ENCODE peak calls at places on chromosomes 2 and 18, in eight cellular contexts. One of them, this sample, is unnamed.

GRCh38 chr2:147632193-147632592 is 212.6 kb upstream of the ACVR2A start:
- DNase-seq in CD8-positive, alpha-beta T cell: no peak
- DNase-seq in WERI-Rb-1: no peak
- DNase-seq in transverse colon: no peak
- DNase-seq in cardiac muscle cell: no peak
- DNase-seq in mesendoderm: no peak
- DNase-seq in aorta: peak
- DNase-seq in lower lobe of right lung: no peak
- DNase-seq in this sample: no peak

GRCh38 chr2:172273910-172274571 is 153.3 kb upstream of the ITGA6 start:
- DNase-seq in CD8-positive, alpha-beta T cell: no peak
- DNase-seq in WERI-Rb-1: no peak
- DNase-seq in transverse colon: no peak
- DNase-seq in cardiac muscle cell: no peak
- DNase-seq in mesendoderm: no peak
- DNase-seq in aorta: no peak
- DNase-seq in lower lobe of right lung: no peak
- DNase-seq in this sample: no peak

GRCh38 chr2:16652296-16653082 is 13.1 kb downstream of the CYRIA start:
- DNase-seq in CD8-positive, alpha-beta T cell: no peak
- DNase-seq in WERI-Rb-1: peak
- DNase-seq in transverse colon: no peak
- DNase-seq in cardiac muscle cell: no peak
- DNase-seq in mesendoderm: peak
- DNase-seq in aorta: no peak
- DNase-seq in lower lobe of right lung: no peak
- DNase-seq in this sample: no peak

GRCh38 chr2:174342600-174343342 is 8.0 kb downstream of the SP9 start:
- DNase-seq in CD8-positive, alpha-beta T cell: peak
- DNase-seq in WERI-Rb-1: no peak
- DNase-seq in transverse colon: no peak
- DNase-seq in cardiac muscle cell: no peak
- DNase-seq in mesendoderm: peak
- DNase-seq in aorta: no peak
- DNase-seq in lower lobe of right lung: no peak
- DNase-seq in this sample: no peak

GRCh38 chr2:117980783-117981676 is 32.8 kb downstream of the CCDC93 start:
- DNase-seq in CD8-positive, alpha-beta T cell: no peak
- DNase-seq in WERI-Rb-1: no peak
- DNase-seq in transverse colon: no peak
- DNase-seq in cardiac muscle cell: no peak
- DNase-seq in mesendoderm: no peak
- DNase-seq in aorta: no peak
- DNase-seq in lower lobe of right lung: no peak
- DNase-seq in this sample: no peak

GRCh38 chr2:171762879-171763573 is 75.8 kb downstream of the DYNC1I2 start:
- DNase-seq in CD8-positive, alpha-beta T cell: no peak
- DNase-seq in WERI-Rb-1: no peak
- DNase-seq in transverse colon: no peak
- DNase-seq in cardiac muscle cell: no peak
- DNase-seq in mesendoderm: no peak
- DNase-seq in aorta: no peak
- DNase-seq in lower lobe of right lung: no peak
- DNase-seq in this sample: no peak

GRCh38 chr2:86284987-86285386 is 52.4 kb downstream of the REEP1 start:
- DNase-seq in CD8-positive, alpha-beta T cell: no peak
- DNase-seq in WERI-Rb-1: peak
- DNase-seq in transverse colon: no peak
- DNase-seq in cardiac muscle cell: no peak
- DNase-seq in mesendoderm: peak
- DNase-seq in aorta: no peak
- DNase-seq in lower lobe of right lung: no peak
- DNase-seq in this sample: no peak

GRCh38 chr2:129748653-129749052 is 230.8 kb upstream of the RAB6C start:
- DNase-seq in CD8-positive, alpha-beta T cell: no peak
- DNase-seq in WERI-Rb-1: peak
- DNase-seq in transverse colon: no peak
- DNase-seq in cardiac muscle cell: peak
- DNase-seq in mesendoderm: peak
- DNase-seq in aorta: no peak
- DNase-seq in lower lobe of right lung: no peak
- DNase-seq in this sample: no peak

GRCh38 chr2:28300921-28301341 is 91.7 kb upstream of the FOSL2 start:
- DNase-seq in CD8-positive, alpha-beta T cell: no peak
- DNase-seq in WERI-Rb-1: no peak
- DNase-seq in transverse colon: no peak
- DNase-seq in cardiac muscle cell: no peak
- DNase-seq in mesendoderm: no peak
- DNase-seq in aorta: no peak
- DNase-seq in lower lobe of right lung: no peak
- DNase-seq in this sample: no peak

GRCh38 chr2:69779258-69779989 is 37.5 kb downstream of the ANXA4 start:
- DNase-seq in CD8-positive, alpha-beta T cell: no peak
- DNase-seq in WERI-Rb-1: peak
- DNase-seq in transverse colon: peak
- DNase-seq in cardiac muscle cell: no peak
- DNase-seq in mesendoderm: peak
- DNase-seq in aorta: no peak
- DNase-seq in lower lobe of right lung: no peak
- DNase-seq in this sample: no peak

GRCh38 chr2:201220102-201220570 is 37.2 kb downstream of the CASP10 start:
- DNase-seq in CD8-positive, alpha-beta T cell: no peak
- DNase-seq in WERI-Rb-1: no peak
- DNase-seq in transverse colon: peak
- DNase-seq in cardiac muscle cell: peak
- DNase-seq in mesendoderm: peak
- DNase-seq in aorta: no peak
- DNase-seq in lower lobe of right lung: no peak
- DNase-seq in this sample: no peak

GRCh38 chr2:11624893-11625292 is 45.1 kb downstream of the NTSR2 start:
- DNase-seq in CD8-positive, alpha-beta T cell: no peak
- DNase-seq in WERI-Rb-1: no peak
- DNase-seq in transverse colon: no peak
- DNase-seq in cardiac muscle cell: no peak
- DNase-seq in mesendoderm: no peak
- DNase-seq in aorta: no peak
- DNase-seq in lower lobe of right lung: no peak
- DNase-seq in this sample: no peak

GRCh38 chr18:24924066-24924716 is 427.8 kb downstream of the ZNF521 start:
- DNase-seq in CD8-positive, alpha-beta T cell: no peak
- DNase-seq in WERI-Rb-1: peak
- DNase-seq in transverse colon: no peak
- DNase-seq in cardiac muscle cell: no peak
- DNase-seq in mesendoderm: peak
- DNase-seq in aorta: no peak
- DNase-seq in lower lobe of right lung: no peak
- DNase-seq in this sample: no peak

GRCh38 chr2:234993547-234993981 is 41.7 kb downstream of the SH3BP4 start:
- DNase-seq in CD8-positive, alpha-beta T cell: no peak
- DNase-seq in WERI-Rb-1: no peak
- DNase-seq in transverse colon: no peak
- DNase-seq in cardiac muscle cell: no peak
- DNase-seq in mesendoderm: no peak
- DNase-seq in aorta: no peak
- DNase-seq in lower lobe of right lung: no peak
- DNase-seq in this sample: no peak

GRCh38 chr2:230472619-230473018 is 56.6 kb downstream of the SP100 start:
- DNase-seq in CD8-positive, alpha-beta T cell: peak
- DNase-seq in WERI-Rb-1: no peak
- DNase-seq in transverse colon: no peak
- DNase-seq in cardiac muscle cell: no peak
- DNase-seq in mesendoderm: no peak
- DNase-seq in aorta: no peak
- DNase-seq in lower lobe of right lung: no peak
- DNase-seq in this sample: no peak

GRCh38 chr2:230471074-230471473 is 55.1 kb downstream of the SP100 start:
- DNase-seq in CD8-positive, alpha-beta T cell: no peak
- DNase-seq in WERI-Rb-1: no peak
- DNase-seq in transverse colon: no peak
- DNase-seq in cardiac muscle cell: no peak
- DNase-seq in mesendoderm: no peak
- DNase-seq in aorta: no peak
- DNase-seq in lower lobe of right lung: no peak
- DNase-seq in this sample: no peak

GRCh38 chr2:230475143-230475542 is 59.1 kb downstream of the SP100 start:
- DNase-seq in CD8-positive, alpha-beta T cell: no peak
- DNase-seq in WERI-Rb-1: no peak
- DNase-seq in transverse colon: no peak
- DNase-seq in cardiac muscle cell: no peak
- DNase-seq in mesendoderm: no peak
- DNase-seq in aorta: no peak
- DNase-seq in lower lobe of right lung: no peak
- DNase-seq in this sample: no peak

DNA sequence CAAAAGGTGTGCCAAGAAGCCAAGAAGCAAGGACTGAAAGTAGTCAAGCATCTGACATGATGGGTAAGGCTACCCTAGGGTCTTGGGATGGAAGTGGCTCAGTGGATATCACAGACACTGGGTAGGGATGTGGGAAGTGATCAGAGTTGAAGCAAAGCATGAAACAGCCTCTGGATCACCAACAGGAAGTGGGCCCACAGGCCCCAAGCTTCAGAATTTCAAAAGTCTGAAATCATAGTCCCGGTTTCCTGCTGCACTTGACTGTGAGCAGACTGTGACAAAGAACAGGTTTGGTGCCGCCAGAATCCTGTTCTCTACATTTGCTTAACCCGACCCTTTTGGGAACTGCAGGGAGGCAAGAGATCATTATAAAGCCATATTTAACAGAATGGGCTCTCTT is 57.4 kb downstream of the SP100 start:
- DNase-seq in CD8-positive, alpha-beta T cell: peak
- DNase-seq in WERI-Rb-1: no peak
- DNase-seq in transverse colon: no peak
- DNase-seq in cardiac muscle cell: no peak
- DNase-seq in mesendoderm: no peak
- DNase-seq in aorta: no peak
- DNase-seq in lower lobe of right lung: no peak
- DNase-seq in this sample: no peak
- H3K27ac ChIP-seq in CD8-positive, alpha-beta T cell: peak
- H3K27ac ChIP-seq in WERI-Rb-1: no peak
- H3K27ac ChIP-seq in transverse colon: no peak
- H3K27ac ChIP-seq in cardiac muscle cell: no peak
- H3K27ac ChIP-seq in mesendoderm: no peak
- H3K27ac ChIP-seq in aorta: no peak
- H3K27ac ChIP-seq in lower lobe of right lung: peak
- H3K27ac ChIP-seq in this sample: no peak

DNA sequence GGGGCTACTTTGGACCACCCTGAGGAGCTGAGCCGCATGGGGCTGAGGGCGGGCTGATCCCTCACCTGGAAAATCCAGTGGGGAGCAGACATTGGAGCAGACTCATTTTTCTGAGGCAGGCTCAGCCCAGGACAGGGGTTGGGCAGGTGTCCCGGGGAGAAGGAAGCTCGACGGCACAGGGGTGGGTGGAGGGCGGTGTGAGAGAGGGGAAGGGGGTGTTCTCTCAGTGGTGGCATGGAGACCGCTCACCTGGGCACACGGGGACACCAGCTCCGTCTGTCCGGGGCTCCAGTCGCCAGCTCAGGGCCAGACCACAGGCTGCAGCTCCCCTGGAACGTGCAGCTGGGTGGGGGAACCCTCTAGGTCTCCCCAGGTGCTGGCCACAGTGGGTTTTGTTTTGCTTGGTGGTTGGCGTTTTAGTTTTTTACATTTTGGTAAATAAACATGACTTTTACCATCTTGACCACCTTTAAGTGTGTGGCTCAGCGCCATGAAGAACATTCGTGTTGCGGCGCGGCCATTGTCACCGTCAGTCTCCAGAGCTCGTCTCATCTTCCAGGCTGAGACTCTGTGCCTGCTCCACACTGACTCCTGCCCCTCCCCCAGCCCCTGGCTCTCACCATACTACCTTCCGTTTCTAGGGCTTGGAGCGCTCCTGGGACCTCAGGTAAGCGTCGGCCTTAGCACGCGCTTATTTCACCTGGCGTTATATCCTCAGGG is 4.3 kb upstream of the MAB21L4 start:
- DNase-seq in CD8-positive, alpha-beta T cell: no peak
- DNase-seq in WERI-Rb-1: no peak
- DNase-seq in transverse colon: no peak
- DNase-seq in cardiac muscle cell: no peak
- DNase-seq in mesendoderm: no peak
- DNase-seq in aorta: no peak
- DNase-seq in lower lobe of right lung: peak
- DNase-seq in this sample: no peak
- H3K4me3 ChIP-seq in CD8-positive, alpha-beta T cell: no peak
- H3K4me3 ChIP-seq in WERI-Rb-1: no peak
- H3K4me3 ChIP-seq in transverse colon: no peak
- H3K4me3 ChIP-seq in cardiac muscle cell: no peak
- H3K4me3 ChIP-seq in mesendoderm: no peak
- H3K4me3 ChIP-seq in aorta: no peak
- H3K4me3 ChIP-seq in lower lobe of right lung: no peak
- H3K4me3 ChIP-seq in this sample: no peak

GRCh38 chr18:77111449-77112160 is 21.0 kb downstream of the MBP start:
- DNase-seq in CD8-positive, alpha-beta T cell: no peak
- DNase-seq in WERI-Rb-1: no peak
- DNase-seq in transverse colon: no peak
- DNase-seq in cardiac muscle cell: no peak
- DNase-seq in mesendoderm: no peak
- DNase-seq in aorta: no peak
- DNase-seq in lower lobe of right lung: peak
- DNase-seq in this sample: no peak
- H3K27ac ChIP-seq in CD8-positive, alpha-beta T cell: no peak
- H3K27ac ChIP-seq in WERI-Rb-1: no peak
- H3K27ac ChIP-seq in transverse colon: peak
- H3K27ac ChIP-seq in cardiac muscle cell: no peak
- H3K27ac ChIP-seq in mesendoderm: no peak
- H3K27ac ChIP-seq in aorta: no peak
- H3K27ac ChIP-seq in lower lobe of right lung: peak
- H3K27ac ChIP-seq in this sample: peak

DNA sequence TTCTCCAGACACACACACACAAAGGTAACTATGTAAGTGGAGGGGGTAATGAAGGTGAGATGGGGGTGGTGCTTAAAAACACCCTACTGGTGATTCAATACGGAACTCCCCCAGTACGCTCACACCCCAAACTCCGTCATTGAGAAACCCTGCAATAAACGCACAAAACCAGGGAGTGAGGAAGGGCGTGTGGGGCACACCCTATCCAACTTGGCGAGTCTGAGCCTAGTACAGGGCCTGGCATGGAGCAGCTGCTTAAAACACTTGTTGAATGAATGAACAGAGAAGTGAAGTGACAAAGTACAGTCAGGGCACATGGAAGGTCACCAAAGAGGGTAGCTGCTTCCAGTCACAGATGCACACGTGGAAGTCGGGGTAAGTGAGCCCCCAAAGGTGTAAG is 146.8 kb upstream of the SMAD2 start:
- DNase-seq in CD8-positive, alpha-beta T cell: no peak
- DNase-seq in WERI-Rb-1: no peak
- DNase-seq in transverse colon: peak
- DNase-seq in cardiac muscle cell: no peak
- DNase-seq in mesendoderm: no peak
- DNase-seq in aorta: no peak
- DNase-seq in lower lobe of right lung: no peak
- DNase-seq in this sample: no peak
- H3K4me3 ChIP-seq in CD8-positive, alpha-beta T cell: no peak
- H3K4me3 ChIP-seq in WERI-Rb-1: no peak
- H3K4me3 ChIP-seq in transverse colon: no peak
- H3K4me3 ChIP-seq in cardiac muscle cell: no peak
- H3K4me3 ChIP-seq in mesendoderm: no peak
- H3K4me3 ChIP-seq in aorta: no peak
- H3K4me3 ChIP-seq in lower lobe of right lung: no peak
- H3K4me3 ChIP-seq in this sample: no peak

GRCh38 chr2:71685073-71685848 is 231.9 kb downstream of the DYSF start:
- DNase-seq in CD8-positive, alpha-beta T cell: no peak
- DNase-seq in WERI-Rb-1: no peak
- DNase-seq in transverse colon: no peak
- DNase-seq in cardiac muscle cell: no peak
- DNase-seq in mesendoderm: no peak
- DNase-seq in aorta: no peak
- DNase-seq in lower lobe of right lung: no peak
- DNase-seq in this sample: peak
- H3K27ac ChIP-seq in CD8-positive, alpha-beta T cell: no peak
- H3K27ac ChIP-seq in WERI-Rb-1: no peak
- H3K27ac ChIP-seq in transverse colon: no peak
- H3K27ac ChIP-seq in cardiac muscle cell: no peak
- H3K27ac ChIP-seq in mesendoderm: no peak
- H3K27ac ChIP-seq in aorta: peak
- H3K27ac ChIP-seq in lower lobe of right lung: no peak
- H3K27ac ChIP-seq in this sample: no peak

This sample was measured in breast epithelium.